ENCODE peak calls at places on chromosome 6, in four cellular contexts. G is fibroblast of lung, J is stomach, X is PC-3. T is an unnamed sample. For H3K9me3 and H3K4me1, the result is how much of the 10 kb centered on the place peaks cover.

GRCh38 chr6:64737418-64737817 is 969.6 kb downstream of the EYS start:
- DNase-seq in G (no peak), J (no peak), X (no peak), T (no peak)

GRCh38 chr6:121520337-121521163 is 85.1 kb downstream of the GJA1 start:
- DNase-seq in G (peak), J (no peak), X (peak), T (no peak)

GRCh38 chr6:13445005-13445743 is 42.2 kb downstream of the GFOD1 start:
- DNase-seq in G (peak), J (peak), X (no peak), T (peak)

GRCh38 chr6:17186925-17187324 is 85.1 kb downstream of the STMND1 start:
- DNase-seq in G (no peak), J (no peak), X (no peak), T (no peak)

GRCh38 chr6:116969211-116969863 is 92.3 kb downstream of the RFX6 start:
- DNase-seq in G (peak), J (peak), X (peak), T (no peak)

GRCh38 chr6:143734641-143735063 is 56.9 kb downstream of the PHACTR2 start:
- DNase-seq in G (no peak), J (no peak), X (no peak), T (no peak)

GRCh38 chr6:36642913-36643817 is 35.3 kb upstream of the CDKN1A start:
- DNase-seq in G (peak), J (peak), X (peak), T (peak)

GRCh38 chr6:30511147-30511546 is 21.8 kb downstream of the HLA-E start:
- DNase-seq in G (no peak), J (no peak), X (no peak), T (no peak)

GRCh38 chr6:46254946-46255345 is 84.2 kb upstream of the ENPP5 start:
- DNase-seq in G (no peak), J (no peak), X (no peak), T (no peak)

GRCh38 chr6:30955367-30956042 is 14.7 kb downstream of the MUCL3 start:
- DNase-seq in G (peak), J (peak), X (peak), T (peak)

GRCh38 chr6:153024401-153025017 is 22.0 kb upstream of the MTRF1L start:
- DNase-seq in G (peak), J (peak), X (peak), T (peak)

GRCh38 chr6:40358473-40359460 is 228.4 kb downstream of the LRFN2 start:
- DNase-seq in G (no peak), J (no peak), X (no peak), T (no peak)

GRCh38 chr6:35311390-35312075 is 13.9 kb downstream of the DEF6 start:
- DNase-seq in G (no peak), J (no peak), X (no peak), T (no peak)

GRCh38 chr6:158639056-158639455 is 5.5 kb downstream of the DYNLT1 start:
- DNase-seq in G (no peak), J (peak), X (no peak), T (no peak)

GRCh38 chr6:166005846-166006592 is 161.6 kb downstream of the TBXT start:
- DNase-seq in G (peak), J (peak), X (no peak), T (peak)

GRCh38 chr6:110761371-110761770 is 53.9 kb downstream of the CDK19 start:
- DNase-seq in G (no peak), J (no peak), X (no peak), T (no peak)

GRCh38 chr6:16619017-16619416 is 142.2 kb downstream of the ATXN1 start:
- DNase-seq in G (no peak), J (no peak), X (no peak), T (no peak)

GRCh38 chr6:87929843-87930288 is 117.8 kb upstream of the SPACA1 start:
- DNase-seq in G (peak), J (peak), X (peak), T (peak)

GRCh38 chr6:38876470-38876869 is 161.4 kb downstream of the DNAH8 start:
- DNase-seq in G (peak), J (no peak), X (no peak), T (no peak)

GRCh38 chr6:161088676-161089328 is 97.2 kb downstream of the MAP3K4 start:
- DNase-seq in G (peak), J (no peak), X (no peak), T (no peak)

GRCh38 chr6:90098025-90098474 is 198.6 kb downstream of the BACH2 start:
- DNase-seq in G (peak), J (no peak), X (peak), T (no peak)

GRCh38 chr6:145685932-145686331 is 49.4 kb downstream of the EPM2A start:
- DNase-seq in G (no peak), J (no peak), X (no peak), T (no peak)

GRCh38 chr6:71012871-71013456 is 56.1 kb upstream of the B3GAT2 start:
- DNase-seq in G (peak), J (no peak), X (peak), T (peak)

GRCh38 chr6:111492499-111492898 is 9.5 kb upstream of the REV3L start:
- DNase-seq in G (no peak), J (no peak), X (no peak), T (no peak)

GRCh38 chr6:128039542-128039941 is 138.7 kb upstream of the THEMIS start:
- DNase-seq in G (no peak), J (no peak), X (no peak), T (no peak)

DNA sequence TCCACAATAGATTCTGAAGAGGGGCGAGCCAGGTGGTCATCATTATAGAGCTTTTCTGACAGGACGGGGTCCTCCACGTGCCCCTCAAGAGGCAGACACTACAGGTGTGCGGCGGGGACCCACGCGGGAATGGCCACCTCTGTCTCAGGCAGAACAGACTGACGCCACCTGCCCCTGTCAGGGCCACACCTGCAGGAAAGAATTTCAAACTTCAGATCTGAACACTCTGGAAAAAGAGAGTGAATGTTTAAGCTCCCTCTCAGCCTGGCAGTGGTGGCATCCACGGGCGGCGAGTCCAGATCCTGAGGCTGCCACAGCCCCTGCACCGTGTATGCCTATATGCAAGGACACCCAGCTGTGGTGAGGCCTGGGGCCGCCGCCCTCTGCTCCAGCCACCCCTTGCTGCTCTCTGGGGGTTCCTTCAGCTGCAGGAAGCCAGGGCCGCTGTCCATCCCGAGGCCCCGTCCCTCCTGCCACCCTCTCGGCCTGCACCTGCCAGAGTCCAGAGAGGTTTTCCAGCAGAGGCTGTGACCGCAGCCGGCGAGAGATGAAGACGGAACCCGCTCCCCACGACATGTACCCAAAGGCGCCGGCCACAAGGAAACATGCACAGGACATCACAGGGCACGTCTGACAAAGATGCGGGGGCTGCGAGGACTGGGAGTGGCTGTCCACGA is 234.9 kb downstream of the ERMARD start:
- DNase-seq in G (no peak), J (no peak), X (no peak), T (no peak)
- H3K9me3 ChIP-seq in G (under half), J (under half), X (under half), T (under half)

GRCh38 chr6:129605962-129606361 is 104.0 kb downstream of the ARHGAP18 start:
- DNase-seq in G (no peak), J (no peak), X (no peak), T (no peak)
- TF ChIP-seq CTCF in G (no peak), J (no peak), X (no peak), T (no peak)

DNA sequence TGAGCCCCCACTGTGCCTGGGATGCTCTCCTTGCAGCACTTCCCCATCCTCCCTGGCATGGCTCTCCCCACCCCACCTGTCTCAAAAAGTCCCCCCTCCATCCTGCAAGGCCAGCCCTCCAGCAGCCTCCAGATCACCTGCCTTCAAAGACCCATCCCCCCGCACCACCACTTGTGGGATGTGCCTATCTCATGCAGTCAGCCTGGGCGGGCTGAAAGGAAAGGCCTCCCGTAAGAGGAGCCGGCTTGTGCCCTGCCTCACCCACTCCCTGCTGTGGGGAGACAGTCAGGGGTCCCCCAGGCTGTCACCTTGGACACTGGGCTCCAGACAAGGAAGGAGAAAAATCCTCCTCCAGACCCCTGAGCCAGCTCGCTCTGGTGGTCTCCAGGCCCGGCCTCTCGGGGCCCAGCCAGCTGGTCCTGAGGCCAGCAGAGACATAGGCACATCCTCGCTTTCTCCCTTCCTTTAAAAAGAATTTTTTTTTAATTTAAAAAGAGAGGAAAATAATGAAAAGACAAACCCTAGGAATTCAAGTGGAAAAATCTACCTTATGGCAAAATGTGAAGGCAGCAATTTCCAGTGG is 77.3 kb downstream of the GRM4 start:
- DNase-seq in G (no peak), J (no peak), X (no peak), T (no peak)
- H3K4me1 ChIP-seq in G (under half), J (under half), X (under half), T (under half)

GRCh38 chr6:168361766-168362165 is 42.2 kb upstream of the DACT2 start:
- DNase-seq in G (no peak), J (peak), X (no peak), T (no peak)

GRCh38 chr6:168364793-168365421 is 45.3 kb upstream of the DACT2 start:
- DNase-seq in G (no peak), J (no peak), X (no peak), T (no peak)

GRCh38 chr6:168363811-168364792 is 44.5 kb upstream of the DACT2 start:
- DNase-seq in G (no peak), J (no peak), X (no peak), T (no peak)

GRCh38 chr6:168363302-168363701 is 43.7 kb upstream of the DACT2 start:
- DNase-seq in G (no peak), J (no peak), X (no peak), T (no peak)

GRCh38 chr6:168362276-168362990 is 42.9 kb upstream of the DACT2 start:
- DNase-seq in G (no peak), J (no peak), X (no peak), T (no peak)
- H3K9me3 ChIP-seq in G (under half), J (under half), X (under half), T (under half)